ENCODE peak calls at places on chromosomes 16 and 17, in ten cellular contexts. K is K562, C is A549, P is stomach, A is sigmoid colon, Z is ovary, E is body of pancreas, L is Peyer's patch, N is tibial nerve, O is adrenal gland. D is an unnamed sample.

GRCh38 chr16:50234771-50235556 is 31.4 kb upstream of the ADCY7 start:
- DNase-seq in K (no peak), C (no peak), P (no peak), A (no peak), Z (no peak), E (no peak), L (no peak), N (no peak), O (no peak), D (no peak)

GRCh38 chr16:35363510-35363909 is 1904.1 kb downstream of the TP53TG3F start:
- DNase-seq in K (no peak), C (no peak), P (no peak), A (no peak), Z (no peak), E (no peak), L (no peak), N (no peak), O (no peak), D (peak)

GRCh38 chr16:86457621-86458456 is 52.5 kb upstream of the FOXF1 start:
- DNase-seq in K (no peak), C (no peak), P (no peak), A (peak), Z (no peak), E (no peak), L (peak), N (no peak), O (no peak), D (no peak)

GRCh38 chr16:57263585-57264351 is 18.7 kb downstream of the ARL2BP start:
- DNase-seq in K (no peak), C (no peak), P (no peak), A (peak), Z (no peak), E (no peak), L (peak), N (no peak), O (no peak), D (no peak)

GRCh38 chr17:73546770-73547345 is 97.4 kb downstream of the SDK2 start:
- DNase-seq in K (peak), C (peak), P (peak), A (no peak), Z (no peak), E (no peak), L (peak), N (no peak), O (peak), D (no peak)

GRCh38 chr17:75814900-75815373 is 29.3 kb downstream of the UNC13D start:
- DNase-seq in K (no peak), C (peak), P (no peak), A (no peak), Z (peak), E (no peak), L (no peak), N (no peak), O (peak), D (no peak)

GRCh38 chr16:31568577-31569359 is 41.1 kb downstream of the AHSP start:
- DNase-seq in K (peak), C (no peak), P (peak), A (no peak), Z (no peak), E (no peak), L (no peak), N (no peak), O (no peak), D (no peak)

GRCh38 chr17:80793851-80794267 is 197.8 kb upstream of the CHMP6 start:
- DNase-seq in K (no peak), C (no peak), P (no peak), A (peak), Z (no peak), E (no peak), L (no peak), N (no peak), O (no peak), D (no peak)

GRCh38 chr17:77466140-77466539 is 325.4 kb downstream of the SEC14L1 start:
- DNase-seq in K (no peak), C (no peak), P (no peak), A (peak), Z (no peak), E (no peak), L (no peak), N (no peak), O (no peak), D (no peak)

GRCh38 chr16:71537643-71538042 is 11.4 kb downstream of the CHST4 start:
- DNase-seq in K (peak), C (peak), P (no peak), A (no peak), Z (no peak), E (peak), L (peak), N (no peak), O (peak), D (no peak)

GRCh38 chr17:74042744-74043486 is 160.6 kb upstream of the RPL38 start:
- DNase-seq in K (peak), C (peak), P (no peak), A (peak), Z (no peak), E (no peak), L (no peak), N (no peak), O (peak), D (peak)

GRCh38 chr16:392450-393027 is 4.5 kb upstream of the NME4 start:
- DNase-seq in K (peak), C (no peak), P (no peak), A (no peak), Z (no peak), E (no peak), L (no peak), N (no peak), O (no peak), D (no peak)

GRCh38 chr17:50447870-50448573 is 20.7 kb downstream of the CHAD start:
- DNase-seq in K (peak), C (peak), P (no peak), A (no peak), Z (no peak), E (peak), L (no peak), N (no peak), O (no peak), D (no peak)

GRCh38 chr17:46000292-46000691 is 1.2 kb downstream of the STH start:
- DNase-seq in K (no peak), C (no peak), P (no peak), A (no peak), Z (no peak), E (no peak), L (no peak), N (no peak), O (no peak), D (no peak)

GRCh38 chr17:3935140-3935542 is 18.9 kb upstream of the P2RX1 start:
- DNase-seq in K (peak), C (peak), P (peak), A (no peak), Z (no peak), E (peak), L (peak), N (no peak), O (peak), D (peak)

GRCh38 chr17:57666946-57667345 is 78.2 kb downstream of the CCDC182 start:
- DNase-seq in K (no peak), C (no peak), P (no peak), A (peak), Z (peak), E (peak), L (no peak), N (peak), O (peak), D (no peak)

GRCh38 chr17:37064166-37064565 is 115.4 kb downstream of the AATF start:
- DNase-seq in K (no peak), C (no peak), P (peak), A (no peak), Z (no peak), E (no peak), L (no peak), N (no peak), O (no peak), D (no peak)

DNA sequence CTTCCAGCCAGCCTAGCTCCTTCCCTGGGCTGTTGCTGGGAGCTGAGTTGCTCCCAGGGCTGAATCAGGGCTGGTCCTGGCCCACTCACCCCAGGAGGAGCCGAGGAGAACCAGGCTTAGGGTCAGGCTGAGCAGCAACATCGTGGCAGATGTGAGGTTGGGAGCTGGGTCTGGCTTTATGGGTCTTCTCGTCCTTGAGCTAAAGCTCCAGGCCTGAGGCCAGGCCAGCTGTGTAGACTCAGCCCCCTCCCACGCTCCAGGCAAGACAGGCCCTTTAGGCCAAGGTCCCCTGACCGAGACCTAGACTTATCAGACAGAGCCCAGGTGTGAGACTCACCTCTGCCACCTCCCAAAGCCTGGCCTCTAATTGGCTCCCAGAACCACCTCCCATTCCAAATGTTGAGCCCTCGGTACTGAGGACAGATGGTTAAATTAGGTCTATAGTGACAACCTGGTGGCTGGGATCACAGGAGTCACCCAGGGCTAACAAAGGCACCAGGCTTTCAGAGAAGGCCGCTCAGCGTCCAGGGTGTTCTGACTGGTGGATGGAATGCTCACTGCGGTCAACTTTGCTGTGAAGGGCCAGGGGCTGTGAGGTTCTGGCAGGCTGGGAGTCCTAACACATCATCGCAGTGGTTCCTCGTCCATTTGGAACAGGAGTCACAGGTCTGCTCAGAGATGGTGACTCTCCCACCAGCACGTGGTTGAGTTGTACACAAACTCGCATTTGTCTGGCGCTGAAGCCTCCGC is at the start of gene CTRL:
- DNase-seq in K (no peak), C (no peak), P (no peak), A (no peak), Z (peak), E (peak), L (no peak), N (no peak), O (no peak), D (no peak)
- TF ChIP-seq POLR2A in K (no peak), C (no peak), P (no peak), A (no peak), Z (no peak), E (peak), L (no peak), N (no peak), O (no peak), D (no peak)

GRCh38 chr17:18141210-18141803 is 32.8 kb downstream of the MYO15A start:
- DNase-seq in K (peak), C (peak), P (no peak), A (no peak), Z (no peak), E (no peak), L (peak), N (no peak), O (no peak), D (no peak)

GRCh38 chr17:18142417-18142816 is 33.9 kb downstream of the MYO15A start:
- DNase-seq in K (no peak), C (no peak), P (no peak), A (no peak), Z (no peak), E (no peak), L (no peak), N (no peak), O (no peak), D (no peak)

GRCh38 chr17:18145811-18146210 is 37.3 kb downstream of the MYO15A start:
- DNase-seq in K (no peak), C (no peak), P (no peak), A (no peak), Z (no peak), E (no peak), L (no peak), N (no peak), O (no peak), D (no peak)

GRCh38 chr17:18144261-18144660 is 35.7 kb downstream of the MYO15A start:
- DNase-seq in K (no peak), C (no peak), P (no peak), A (no peak), Z (no peak), E (no peak), L (no peak), N (no peak), O (no peak), D (no peak)

GRCh38 chr17:18143044-18143936 is 34.7 kb downstream of the MYO15A start:
- DNase-seq in K (peak), C (peak), P (no peak), A (no peak), Z (no peak), E (no peak), L (no peak), N (no peak), O (no peak), D (no peak)
- TF ChIP-seq CTCF in K (peak), C (peak), P (no peak), A (no peak), Z (no peak), E (peak), L (peak), N (no peak), O (no peak), D (no peak)

DNA sequence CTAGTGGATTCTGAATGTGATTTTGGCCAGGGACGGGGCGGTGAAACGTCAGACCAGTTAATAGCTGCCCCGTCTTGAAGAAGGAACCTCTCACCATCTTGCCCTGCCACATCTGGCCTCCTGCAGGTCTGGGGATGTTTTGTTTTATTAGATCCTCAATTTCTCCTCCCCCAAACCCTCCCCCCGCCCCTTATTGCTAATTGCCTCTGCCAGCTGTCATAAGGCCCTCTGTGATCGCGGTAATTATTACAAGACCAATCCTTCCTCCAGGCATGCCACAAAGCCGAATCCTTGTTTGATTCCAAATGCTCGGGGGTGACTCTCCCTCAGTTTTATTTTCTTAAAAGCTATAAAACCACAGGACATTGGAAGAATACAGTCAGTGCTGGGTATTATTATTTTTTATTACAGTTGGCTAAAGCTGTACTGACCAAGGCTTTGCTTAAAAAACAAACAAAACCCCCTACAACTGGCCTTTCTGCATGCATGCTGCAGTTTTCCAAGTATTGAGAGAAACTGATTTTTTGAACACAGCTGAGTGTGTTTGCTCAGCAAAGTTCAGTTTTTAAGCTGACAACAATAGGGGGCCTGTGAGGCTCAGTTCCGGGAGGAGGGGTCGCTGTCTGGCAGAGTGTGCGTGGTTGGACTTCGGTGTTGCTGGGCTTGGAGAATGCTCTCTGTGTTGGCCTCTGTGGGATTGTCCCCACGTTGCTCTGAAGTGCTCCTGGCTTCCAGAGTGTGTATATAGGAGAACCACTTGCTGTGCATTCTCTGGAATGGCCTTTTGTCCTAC is 1.7 kb downstream of the KSR1 start:
- DNase-seq in K (peak), C (no peak), P (no peak), A (no peak), Z (no peak), E (no peak), L (no peak), N (no peak), O (no peak), D (no peak)
- H3K27ac ChIP-seq in K (peak), C (peak), P (peak), A (peak), Z (peak), E (peak), L (peak), N (peak), O (no peak), D (no peak)

DNA sequence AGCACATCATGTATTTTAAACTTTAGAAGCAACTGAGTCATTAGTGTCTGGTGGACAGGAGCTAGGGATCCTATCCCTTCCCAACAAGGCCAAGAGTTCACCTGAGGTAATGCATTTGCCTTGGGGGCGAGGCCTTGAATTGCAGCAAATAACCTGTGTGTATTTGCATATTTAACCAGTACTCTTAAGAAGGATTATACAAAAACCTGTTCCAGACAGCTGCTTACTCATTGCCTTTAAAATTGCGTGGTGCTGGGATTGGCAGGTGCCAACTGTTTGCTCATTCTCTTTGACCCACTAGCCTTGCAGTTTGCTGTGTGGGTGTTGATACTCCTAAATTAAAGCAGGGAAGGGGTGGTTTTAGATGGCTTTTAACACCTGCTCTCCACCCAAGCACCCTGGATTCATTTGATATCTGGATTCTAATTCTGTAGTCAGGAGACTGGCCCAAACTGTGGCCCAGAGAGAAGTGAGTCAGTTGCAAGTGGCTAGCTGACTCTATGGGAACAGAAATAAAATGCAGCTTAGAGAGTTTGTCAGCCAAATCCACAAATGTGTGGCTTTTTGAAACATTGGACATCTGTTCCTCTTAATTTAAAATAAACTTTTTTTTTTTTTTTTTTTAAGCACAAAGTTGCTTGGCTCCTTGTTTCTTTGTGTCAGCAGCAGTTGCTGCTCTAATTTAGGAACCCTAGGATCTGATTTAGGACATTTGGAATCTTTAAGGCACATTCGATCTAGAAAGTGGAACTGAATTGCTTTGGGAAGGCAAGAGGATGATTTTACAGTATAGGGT is 47.0 kb downstream of the TUBD1 start:
- DNase-seq in K (peak), C (peak), P (peak), A (peak), Z (no peak), E (peak), L (peak), N (no peak), O (peak), D (peak)
- TF ChIP-seq POLR2A in K (peak), C (no peak), P (no peak), A (peak), Z (no peak), E (peak), L (peak), N (no peak), O (peak), D (no peak)

DNA sequence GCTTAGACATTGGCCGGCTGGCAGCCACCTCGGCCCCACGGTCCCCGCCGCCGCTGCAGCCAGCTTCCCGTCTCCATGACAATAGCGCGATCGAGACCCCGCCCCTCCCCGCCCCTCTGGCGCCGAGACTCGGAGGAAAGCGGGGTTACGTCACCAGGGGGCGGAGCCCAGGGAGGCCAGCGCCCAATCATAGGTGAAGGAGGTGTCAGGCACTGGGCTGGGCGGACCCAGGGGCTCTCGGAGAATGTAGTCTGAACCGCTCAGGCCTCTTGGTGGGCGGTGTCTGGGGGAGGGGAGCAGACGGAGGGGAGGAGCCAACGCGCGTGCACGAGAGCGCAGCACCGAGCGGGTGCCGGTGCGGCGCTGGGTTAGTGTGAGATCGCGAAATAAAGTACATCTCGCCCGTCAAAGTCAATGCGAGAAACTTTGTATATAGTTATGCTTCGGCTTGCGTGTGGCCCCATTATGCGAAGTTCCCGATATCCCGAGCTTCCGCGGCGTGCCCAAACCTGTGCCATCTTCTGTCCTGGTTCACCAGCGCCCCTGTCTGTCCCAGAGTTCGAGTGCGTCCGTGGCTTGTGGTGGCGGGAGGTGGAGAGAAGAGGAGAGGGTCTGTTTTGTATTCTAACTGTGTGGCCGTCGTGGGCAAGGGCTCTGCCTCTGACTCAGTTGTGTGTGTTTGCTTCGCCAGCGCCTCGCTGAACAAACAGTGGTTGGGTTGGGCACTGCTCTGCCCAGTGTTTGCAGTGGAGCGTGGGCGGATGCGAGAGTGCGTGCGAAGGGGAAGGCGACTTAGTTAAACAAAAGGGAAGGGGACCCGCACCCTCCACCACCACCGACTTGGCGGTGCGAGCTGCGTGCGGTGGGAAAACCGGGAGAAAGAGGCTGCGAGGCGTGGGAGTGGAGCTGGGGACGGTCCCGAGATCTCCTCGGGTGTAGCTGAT is 1.3 kb upstream of the IRX5 start:
- DNase-seq in K (peak), C (peak), P (peak), A (peak), Z (peak), E (peak), L (peak), N (peak), O (peak), D (peak)
- TF ChIP-seq CTCF in K (no peak), C (peak), P (peak), A (no peak), Z (peak), E (no peak), L (no peak), N (no peak), O (no peak), D (no peak)

DNA sequence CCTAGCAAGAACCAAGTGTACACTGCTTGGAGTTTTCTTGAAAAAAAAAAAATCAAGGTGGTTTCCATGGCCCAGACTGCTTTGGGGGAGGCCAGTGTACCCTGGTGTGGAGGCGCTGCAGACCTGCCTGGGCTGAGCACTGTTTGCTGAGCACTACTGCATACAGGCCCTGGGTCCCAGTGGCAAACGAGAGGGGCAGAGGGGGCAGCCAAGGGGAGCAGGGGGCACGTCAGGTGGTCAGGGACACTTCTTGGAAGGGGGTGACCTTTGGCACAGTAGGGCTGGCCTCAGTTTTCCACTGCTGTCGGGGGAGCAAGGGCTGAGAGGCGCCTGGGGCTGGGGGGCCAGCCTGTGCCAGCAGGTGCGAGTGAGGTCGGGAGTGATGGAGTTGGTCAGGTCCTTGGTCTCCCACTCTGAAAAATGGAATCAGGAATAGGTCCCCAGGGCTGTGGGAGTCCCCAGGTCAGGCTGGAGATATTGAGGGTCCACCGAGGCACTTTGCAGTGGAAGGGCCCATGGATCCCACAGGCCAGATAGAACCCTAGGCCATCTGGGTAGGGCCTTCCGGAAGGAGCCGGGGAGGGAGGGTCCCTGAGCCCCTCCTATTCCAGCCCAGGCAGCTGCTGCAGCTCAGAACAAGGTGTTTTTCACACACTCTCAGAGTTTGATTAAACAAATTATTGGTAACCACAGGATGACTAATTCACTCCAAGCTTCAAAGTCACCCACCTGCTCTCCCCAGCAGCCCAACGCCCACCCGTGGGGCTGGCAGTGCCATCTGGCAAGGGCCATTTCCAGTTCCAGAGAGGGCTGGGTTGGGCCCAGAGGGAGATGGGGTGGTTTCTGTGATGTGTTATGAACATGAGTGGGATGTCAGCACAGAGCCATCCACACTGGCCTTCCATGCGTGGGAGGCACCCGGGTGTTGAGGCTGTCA is 3.5 kb downstream of the ZFPM1 start:
- DNase-seq in K (no peak), C (no peak), P (no peak), A (no peak), Z (no peak), E (no peak), L (peak), N (no peak), O (no peak), D (no peak)
- H3K27ac ChIP-seq in K (peak), C (peak), P (peak), A (no peak), Z (no peak), E (peak), L (peak), N (no peak), O (no peak), D (no peak)

D was measured in gastrocnemius medialis.